ENCODE peak calls at places on chromosomes 7 and 10, in ten cellular contexts. N is natural killer cell, A is BJ, E is Panc1, H is fibroblast of pulmonary artery, Z is H1, V is dorsolateral prefrontal cortex, D is progenitor cell of endocrine pancreas, K is thoracic aorta, W is A673. C is an unnamed sample.

GRCh38 chr7:91827169-91827568 is 53.3 kb downstream of the MTERF1 start:
- DNase-seq in N (no peak), A (no peak), E (no peak), H (no peak), Z (no peak), V (no peak), D (no peak), K (no peak), W (no peak), C (no peak)

GRCh38 chr10:93379366-93380042 is 102.6 kb downstream of the MYOF start:
- DNase-seq in N (no peak), A (no peak), E (no peak), H (peak), Z (no peak), V (no peak), D (no peak), K (no peak), W (peak), C (no peak)

GRCh38 chr10:72625276-72625607 is 637 bp downstream of the MICU1 start:
- DNase-seq in N (no peak), A (no peak), E (no peak), H (no peak), Z (no peak), V (no peak), D (no peak), K (no peak), W (no peak), C (no peak)

GRCh38 chr7:102175423-102176170 is 111.1 kb upstream of the SH2B2 start:
- DNase-seq in N (no peak), A (no peak), E (no peak), H (no peak), Z (no peak), V (peak), D (no peak), K (no peak), W (no peak), C (peak)

GRCh38 chr10:79274279-79275104 is 72.8 kb upstream of the PPIF start:
- DNase-seq in N (no peak), A (peak), E (no peak), H (peak), Z (no peak), V (peak), D (no peak), K (peak), W (no peak), C (peak)

GRCh38 chr10:50367732-50368131 is 116.4 kb upstream of the ASAH2 start:
- DNase-seq in N (no peak), A (no peak), E (no peak), H (peak), Z (no peak), V (no peak), D (no peak), K (no peak), W (peak), C (no peak)

GRCh38 chr10:74921744-74922143 is 95.3 kb downstream of the KAT6B start:
- DNase-seq in N (no peak), A (no peak), E (no peak), H (no peak), Z (no peak), V (no peak), D (no peak), K (no peak), W (peak), C (no peak)

GRCh38 chr7:13908667-13909382 is 80.6 kb downstream of the ETV1 start:
- DNase-seq in N (no peak), A (no peak), E (no peak), H (no peak), Z (no peak), V (no peak), D (no peak), K (no peak), W (peak), C (no peak)

GRCh38 chr7:94664023-94664422 is 8.1 kb upstream of the SGCE start:
- DNase-seq in N (no peak), A (no peak), E (no peak), H (no peak), Z (no peak), V (no peak), D (no peak), K (no peak), W (no peak), C (no peak)

GRCh38 chr10:88974012-88974411 is 16.6 kb upstream of the FAS start:
- DNase-seq in N (no peak), A (no peak), E (no peak), H (no peak), Z (no peak), V (no peak), D (no peak), K (no peak), W (no peak), C (no peak)

GRCh38 chr10:132331259-132331955 is 586 bp upstream of the LRRC27 start:
- DNase-seq in N (no peak), A (no peak), E (no peak), H (no peak), Z (no peak), V (no peak), D (no peak), K (no peak), W (no peak), C (no peak)

GRCh38 chr10:122142652-122143237 is 128.4 kb upstream of the BTBD16 start:
- DNase-seq in N (peak), A (no peak), E (no peak), H (no peak), Z (no peak), V (peak), D (peak), K (no peak), W (peak), C (no peak)

GRCh38 chr7:129644634-129645230 is 33.2 kb downstream of the NRF1 start:
- DNase-seq in N (no peak), A (no peak), E (peak), H (peak), Z (no peak), V (no peak), D (no peak), K (no peak), W (peak), C (no peak)

GRCh38 chr7:112204776-112205347 is 1.3 kb downstream of the DOCK4 start:
- DNase-seq in N (no peak), A (no peak), E (no peak), H (peak), Z (no peak), V (no peak), D (no peak), K (no peak), W (no peak), C (no peak)

GRCh38 chr10:120480065-120480600 is 23.1 kb downstream of the PLPP4 start:
- DNase-seq in N (no peak), A (no peak), E (no peak), H (no peak), Z (no peak), V (no peak), D (no peak), K (no peak), W (no peak), C (no peak)
- TF ChIP-seq CTCF in N (no peak), A (peak), E (peak), H (peak), Z (peak), V (no peak), D (no peak), K (no peak), W (peak), C (no peak)

GRCh38 chr10:112475565-112476233 is 28.7 kb downstream of the VTI1A start:
- DNase-seq in N (no peak), A (no peak), E (no peak), H (peak), Z (no peak), V (no peak), D (no peak), K (no peak), W (peak), C (no peak)
- TF ChIP-seq CTCF in N (peak), A (peak), E (peak), H (peak), Z (peak), V (peak), D (no peak), K (peak), W (peak), C (no peak)

DNA sequence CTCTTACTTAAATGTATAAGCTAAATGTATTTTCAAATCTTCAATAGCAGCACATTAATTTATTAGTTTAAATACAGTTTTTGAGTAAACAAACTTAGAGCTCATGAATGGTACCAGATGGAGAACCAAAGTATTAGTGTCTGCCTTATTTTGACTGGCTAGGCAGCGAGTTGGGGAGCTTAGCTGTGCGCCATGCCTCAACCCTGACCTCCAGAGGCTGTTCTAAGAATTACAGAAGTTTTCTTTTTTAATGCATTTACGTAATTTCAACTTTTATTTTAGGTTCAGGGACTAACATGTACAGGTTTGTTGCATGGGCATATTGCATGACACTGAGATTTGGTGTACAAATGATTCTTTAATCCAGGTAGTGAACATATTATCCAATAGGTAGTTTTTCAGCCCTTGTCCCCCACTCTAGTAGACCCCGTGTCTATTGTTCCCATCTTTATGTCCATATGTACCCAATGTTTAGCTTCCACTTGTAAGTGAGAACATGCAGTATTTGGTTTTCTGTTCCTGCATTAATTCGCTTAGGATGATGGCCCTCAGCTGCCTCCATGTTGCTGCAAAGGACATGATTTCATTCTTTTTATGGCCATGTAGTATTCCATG is 166.8 kb downstream of the IQUB start:
- DNase-seq in N (no peak), A (no peak), E (peak), H (peak), Z (no peak), V (no peak), D (no peak), K (no peak), W (peak), C (no peak)
- TF ChIP-seq CTCF in N (no peak), A (peak), E (peak), H (peak), Z (peak), V (peak), D (peak), K (peak), W (peak), C (peak)

GRCh38 chr7:128398841-128399135 is 11.0 kb downstream of the IMPDH1 start:
- DNase-seq in N (no peak), A (no peak), E (no peak), H (no peak), Z (no peak), V (no peak), D (no peak), K (no peak), W (no peak), C (no peak)
- TF ChIP-seq CTCF in N (peak), A (no peak), E (peak), H (no peak), Z (no peak), V (no peak), D (peak), K (peak), W (no peak), C (no peak)

GRCh38 chr7:49848211-49848841 is 74.9 kb downstream of the VWC2 start:
- DNase-seq in N (no peak), A (no peak), E (no peak), H (no peak), Z (no peak), V (no peak), D (no peak), K (no peak), W (no peak), C (no peak)

GRCh38 chr7:49852619-49853462 is 79.4 kb downstream of the VWC2 start:
- DNase-seq in N (no peak), A (no peak), E (peak), H (peak), Z (peak), V (no peak), D (peak), K (no peak), W (peak), C (no peak)

GRCh38 chr7:49855281-49855980 is 82.0 kb downstream of the VWC2 start:
- DNase-seq in N (no peak), A (no peak), E (no peak), H (no peak), Z (no peak), V (no peak), D (no peak), K (no peak), W (no peak), C (no peak)

GRCh38 chr7:49845626-49846025 is 72.2 kb downstream of the VWC2 start:
- DNase-seq in N (no peak), A (no peak), E (no peak), H (no peak), Z (no peak), V (no peak), D (no peak), K (no peak), W (no peak), C (no peak)

GRCh38 chr7:49850921-49851613 is 77.6 kb downstream of the VWC2 start:
- DNase-seq in N (no peak), A (no peak), E (no peak), H (no peak), Z (no peak), V (no peak), D (no peak), K (no peak), W (peak), C (no peak)
- TF ChIP-seq CTCF in N (no peak), A (no peak), E (peak), H (no peak), Z (peak), V (no peak), D (peak), K (no peak), W (no peak), C (no peak)

DNA sequence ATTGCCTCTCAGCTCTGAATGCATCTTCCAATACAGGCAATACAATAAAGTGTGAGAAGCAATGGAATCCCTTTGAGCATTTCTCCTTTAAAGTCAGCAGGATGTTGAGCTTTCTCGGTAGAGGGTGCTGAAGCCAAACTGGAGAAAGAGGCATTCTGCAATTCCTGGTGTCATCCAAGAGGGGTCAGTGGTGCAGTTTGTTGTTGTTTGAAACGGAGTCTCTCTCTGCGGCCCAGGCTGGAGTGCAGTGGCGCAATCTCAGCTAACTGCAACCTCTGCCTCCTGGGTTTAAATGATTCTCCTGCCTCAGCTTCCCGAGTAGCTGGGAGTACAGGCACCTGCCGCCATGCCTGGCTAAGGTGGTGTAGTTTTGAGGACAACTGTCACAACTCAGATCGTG is 486.5 kb downstream of the CALN1 start:
- DNase-seq in N (no peak), A (no peak), E (no peak), H (no peak), Z (peak), V (no peak), D (no peak), K (no peak), W (no peak), C (no peak)
- TF ChIP-seq CTCF in N (no peak), A (no peak), E (peak), H (no peak), Z (peak), V (no peak), D (peak), K (no peak), W (no peak), C (no peak)

DNA sequence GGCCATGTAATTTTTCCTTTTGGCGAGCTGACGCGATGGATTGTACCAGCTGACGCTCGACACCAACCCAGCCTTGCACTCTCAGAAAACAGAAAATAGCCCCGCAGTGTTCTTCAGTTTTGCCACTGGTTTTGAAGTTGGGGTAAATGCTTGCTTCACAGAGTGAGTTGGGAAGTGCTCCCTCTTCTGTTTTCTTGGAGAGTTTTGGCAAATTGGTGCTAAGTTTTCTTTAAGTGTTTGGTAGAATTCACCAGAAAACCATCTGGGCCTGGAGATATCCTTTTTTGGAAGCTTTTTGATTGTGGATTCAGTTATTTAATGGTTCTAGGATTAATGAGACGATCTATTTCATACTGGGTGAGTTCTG is 252.8 kb downstream of the ELFN1 start:
- DNase-seq in N (no peak), A (no peak), E (no peak), H (no peak), Z (no peak), V (no peak), D (no peak), K (no peak), W (no peak), C (no peak)
- TF ChIP-seq CTCF in N (no peak), A (peak), E (no peak), H (peak), Z (peak), V (no peak), D (no peak), K (no peak), W (peak), C (no peak)

GRCh38 chr7:39621784-39622411 is 1.5 kb upstream of the RALA start:
- DNase-seq in N (no peak), A (no peak), E (no peak), H (no peak), Z (no peak), V (no peak), D (no peak), K (no peak), W (no peak), C (no peak)

GRCh38 chr7:39622609-39623311 is 612 bp upstream of the RALA start:
- DNase-seq in N (no peak), A (no peak), E (no peak), H (no peak), Z (no peak), V (peak), D (no peak), K (no peak), W (no peak), C (no peak)

GRCh38 chr7:39624935-39625694 is 1.7 kb downstream of the RALA start:
- DNase-seq in N (no peak), A (no peak), E (no peak), H (peak), Z (no peak), V (no peak), D (no peak), K (no peak), W (no peak), C (no peak)

GRCh38 chr7:39624202-39624807 is 933 bp downstream of the RALA start:
- DNase-seq in N (no peak), A (no peak), E (no peak), H (peak), Z (no peak), V (no peak), D (no peak), K (no peak), W (no peak), C (no peak)

GRCh38 chr7:39623312-39624201 is at the start of gene RALA:
- DNase-seq in N (peak), A (peak), E (peak), H (peak), Z (peak), V (peak), D (peak), K (peak), W (peak), C (peak)
- TF ChIP-seq CTCF in N (no peak), A (peak), E (no peak), H (no peak), Z (no peak), V (peak), D (no peak), K (no peak), W (no peak), C (no peak)